ENCODE peak calls at places on chromosomes 12 and 14, in eight cellular contexts. One of them, this sample, is unnamed.
A peak's percentile ranks its signal among the peaks of the same experiment; 100 is the strongest.

GRCh38 chr14:90809530-90810312 is 6.5 kb downstream of the TTC7B start:
- DNase-seq in SJSA1: no peak
- DNase-seq in ovary: no peak
- DNase-seq in thyroid gland: no peak
- DNase-seq in MM.1S: no peak
- DNase-seq in NT2/D1: no peak
- DNase-seq in brain microvascular endothelial cell: no peak
- DNase-seq in naive thymus-derived CD4-positive, alpha-beta T cell: no peak
- DNase-seq in this sample: no peak

GRCh38 chr14:83860757-83861156 is 1669.2 kb upstream of the FLRT2 start:
- DNase-seq in SJSA1: no peak
- DNase-seq in ovary: no peak
- DNase-seq in thyroid gland: no peak
- DNase-seq in MM.1S: no peak
- DNase-seq in NT2/D1: no peak
- DNase-seq in brain microvascular endothelial cell: no peak
- DNase-seq in naive thymus-derived CD4-positive, alpha-beta T cell: no peak
- DNase-seq in this sample: peak; percentile 16

GRCh38 chr14:57492859-57493258 is 798 bp downstream of the CCDC198 start:
- DNase-seq in SJSA1: no peak
- DNase-seq in ovary: no peak
- DNase-seq in thyroid gland: no peak
- DNase-seq in MM.1S: no peak
- DNase-seq in NT2/D1: no peak
- DNase-seq in brain microvascular endothelial cell: peak; percentile 7
- DNase-seq in naive thymus-derived CD4-positive, alpha-beta T cell: no peak
- DNase-seq in this sample: peak; percentile 54

GRCh38 chr12:120944645-120945217 is 33.6 kb upstream of the HNF1A start:
- DNase-seq in SJSA1: peak; percentile 37
- DNase-seq in ovary: peak; percentile 21
- DNase-seq in thyroid gland: peak; percentile 52
- DNase-seq in MM.1S: peak; percentile 7
- DNase-seq in NT2/D1: peak; percentile 59
- DNase-seq in brain microvascular endothelial cell: peak; percentile 31
- DNase-seq in naive thymus-derived CD4-positive, alpha-beta T cell: peak; percentile 34
- DNase-seq in this sample: peak; percentile 35

GRCh38 chr12:117680311-117680710 is 288.5 kb downstream of the KSR2 start:
- DNase-seq in SJSA1: peak; percentile 20
- DNase-seq in ovary: no peak
- DNase-seq in thyroid gland: no peak
- DNase-seq in MM.1S: no peak
- DNase-seq in NT2/D1: no peak
- DNase-seq in brain microvascular endothelial cell: no peak
- DNase-seq in naive thymus-derived CD4-positive, alpha-beta T cell: no peak
- DNase-seq in this sample: no peak

GRCh38 chr14:70096866-70097265 is 91.9 kb downstream of the SLC8A3 start:
- DNase-seq in SJSA1: no peak
- DNase-seq in ovary: no peak
- DNase-seq in thyroid gland: no peak
- DNase-seq in MM.1S: no peak
- DNase-seq in NT2/D1: no peak
- DNase-seq in brain microvascular endothelial cell: peak; percentile 22
- DNase-seq in naive thymus-derived CD4-positive, alpha-beta T cell: no peak
- DNase-seq in this sample: peak; percentile 22

GRCh38 chr12:80778005-80778541 is 61.4 kb downstream of the MYF5 start:
- DNase-seq in SJSA1: peak; percentile 58
- DNase-seq in ovary: no peak
- DNase-seq in thyroid gland: peak; percentile 84
- DNase-seq in MM.1S: peak; percentile 31
- DNase-seq in NT2/D1: no peak
- DNase-seq in brain microvascular endothelial cell: peak; percentile 93
- DNase-seq in naive thymus-derived CD4-positive, alpha-beta T cell: no peak
- DNase-seq in this sample: peak; percentile 99

GRCh38 chr14:76958975-76959710 is 69.4 kb downstream of the IRF2BPL start:
- DNase-seq in SJSA1: peak; percentile 74
- DNase-seq in ovary: no peak
- DNase-seq in thyroid gland: peak; percentile 42
- DNase-seq in MM.1S: no peak
- DNase-seq in NT2/D1: no peak
- DNase-seq in brain microvascular endothelial cell: peak; percentile 52
- DNase-seq in naive thymus-derived CD4-positive, alpha-beta T cell: no peak
- DNase-seq in this sample: peak; percentile 93

GRCh38 chr14:93728651-93729016 is 59.7 kb downstream of the PRIMA1 start:
- DNase-seq in SJSA1: no peak
- DNase-seq in ovary: no peak
- DNase-seq in thyroid gland: no peak
- DNase-seq in MM.1S: no peak
- DNase-seq in NT2/D1: no peak
- DNase-seq in brain microvascular endothelial cell: no peak
- DNase-seq in naive thymus-derived CD4-positive, alpha-beta T cell: no peak
- DNase-seq in this sample: no peak

GRCh38 chr12:84891106-84891838 is 21.3 kb downstream of the SLC6A15 start:
- DNase-seq in SJSA1: no peak
- DNase-seq in ovary: no peak
- DNase-seq in thyroid gland: no peak
- DNase-seq in MM.1S: no peak
- DNase-seq in NT2/D1: no peak
- DNase-seq in brain microvascular endothelial cell: peak; percentile 30
- DNase-seq in naive thymus-derived CD4-positive, alpha-beta T cell: no peak
- DNase-seq in this sample: no peak

GRCh38 chr12:15853877-15854276 is 28.3 kb upstream of the STRAP start:
- DNase-seq in SJSA1: no peak
- DNase-seq in ovary: no peak
- DNase-seq in thyroid gland: no peak
- DNase-seq in MM.1S: no peak
- DNase-seq in NT2/D1: no peak
- DNase-seq in brain microvascular endothelial cell: no peak
- DNase-seq in naive thymus-derived CD4-positive, alpha-beta T cell: no peak
- DNase-seq in this sample: peak; percentile 24

GRCh38 chr12:15858348-15858747 is 23.8 kb upstream of the STRAP start:
- DNase-seq in SJSA1: no peak
- DNase-seq in ovary: no peak
- DNase-seq in thyroid gland: no peak
- DNase-seq in MM.1S: no peak
- DNase-seq in NT2/D1: no peak
- DNase-seq in brain microvascular endothelial cell: no peak
- DNase-seq in naive thymus-derived CD4-positive, alpha-beta T cell: no peak
- DNase-seq in this sample: no peak

GRCh38 chr12:15854916-15855315 is 27.3 kb upstream of the STRAP start:
- DNase-seq in SJSA1: no peak
- DNase-seq in ovary: no peak
- DNase-seq in thyroid gland: no peak
- DNase-seq in MM.1S: no peak
- DNase-seq in NT2/D1: no peak
- DNase-seq in brain microvascular endothelial cell: no peak
- DNase-seq in naive thymus-derived CD4-positive, alpha-beta T cell: no peak
- DNase-seq in this sample: no peak

GRCh38 chr12:15856097-15856982 is 25.8 kb upstream of the STRAP start:
- DNase-seq in SJSA1: peak; percentile 49
- DNase-seq in ovary: no peak
- DNase-seq in thyroid gland: peak; percentile 30
- DNase-seq in MM.1S: peak; percentile 62
- DNase-seq in NT2/D1: peak; percentile 72
- DNase-seq in brain microvascular endothelial cell: peak; percentile 79
- DNase-seq in naive thymus-derived CD4-positive, alpha-beta T cell: peak; percentile 45
- DNase-seq in this sample: peak; percentile 71

GRCh38 chr12:15855646-15856045 is 26.5 kb upstream of the STRAP start:
- DNase-seq in SJSA1: peak; percentile 50
- DNase-seq in ovary: no peak
- DNase-seq in thyroid gland: no peak
- DNase-seq in MM.1S: no peak
- DNase-seq in NT2/D1: no peak
- DNase-seq in brain microvascular endothelial cell: no peak
- DNase-seq in naive thymus-derived CD4-positive, alpha-beta T cell: no peak
- DNase-seq in this sample: peak; percentile 17
- H3K4me3 ChIP-seq in SJSA1: no peak overlapping the region
- H3K4me3 ChIP-seq in ovary: no peak overlapping the region
- H3K4me3 ChIP-seq in thyroid gland: no peak overlapping the region
- H3K4me3 ChIP-seq in MM.1S: no peak overlapping the region
- H3K4me3 ChIP-seq in NT2/D1: no peak overlapping the region
- H3K4me3 ChIP-seq in brain microvascular endothelial cell: no peak overlapping the region
- H3K4me3 ChIP-seq in naive thymus-derived CD4-positive, alpha-beta T cell: no peak overlapping the region
- H3K4me3 ChIP-seq in this sample: no peak overlapping the region

GRCh38 chr12:109714913-109715244 is 1.3 kb downstream of the FAM222A start:
- DNase-seq in SJSA1: no peak
- DNase-seq in ovary: no peak
- DNase-seq in thyroid gland: no peak
- DNase-seq in MM.1S: no peak
- DNase-seq in NT2/D1: no peak
- DNase-seq in brain microvascular endothelial cell: no peak
- DNase-seq in naive thymus-derived CD4-positive, alpha-beta T cell: no peak
- DNase-seq in this sample: no peak
- H3K27me3 ChIP-seq in SJSA1: no peaks in the 10 kb centered on the region
- H3K27me3 ChIP-seq in ovary: no peaks in the 10 kb centered on the region
- H3K27me3 ChIP-seq in thyroid gland: no peaks in the 10 kb centered on the region
- H3K27me3 ChIP-seq in MM.1S: no peaks in the 10 kb centered on the region
- H3K27me3 ChIP-seq in NT2/D1: peaks cover 5% of the 10 kb centered on the region
- H3K27me3 ChIP-seq in brain microvascular endothelial cell: peaks cover 47% of the 10 kb centered on the region
- H3K27me3 ChIP-seq in naive thymus-derived CD4-positive, alpha-beta T cell: no peaks in the 10 kb centered on the region
- H3K27me3 ChIP-seq in this sample: peaks cover 20% of the 10 kb centered on the region

GRCh38 chr12:100133200-100133599 is 9.5 kb downstream of the BLTP3B start:
- DNase-seq in SJSA1: no peak
- DNase-seq in ovary: no peak
- DNase-seq in thyroid gland: no peak
- DNase-seq in MM.1S: no peak
- DNase-seq in NT2/D1: no peak
- DNase-seq in brain microvascular endothelial cell: no peak
- DNase-seq in naive thymus-derived CD4-positive, alpha-beta T cell: no peak
- DNase-seq in this sample: no peak

GRCh38 chr12:100123316-100124095 is 19.2 kb downstream of the BLTP3B start:
- DNase-seq in SJSA1: no peak
- DNase-seq in ovary: no peak
- DNase-seq in thyroid gland: no peak
- DNase-seq in MM.1S: no peak
- DNase-seq in NT2/D1: no peak
- DNase-seq in brain microvascular endothelial cell: no peak
- DNase-seq in naive thymus-derived CD4-positive, alpha-beta T cell: no peak
- DNase-seq in this sample: no peak

GRCh38 chr12:100127766-100128508 is 14.7 kb downstream of the BLTP3B start:
- DNase-seq in SJSA1: no peak
- DNase-seq in ovary: no peak
- DNase-seq in thyroid gland: no peak
- DNase-seq in MM.1S: no peak
- DNase-seq in NT2/D1: no peak
- DNase-seq in brain microvascular endothelial cell: no peak
- DNase-seq in naive thymus-derived CD4-positive, alpha-beta T cell: no peak
- DNase-seq in this sample: peak; percentile 80

DNA sequence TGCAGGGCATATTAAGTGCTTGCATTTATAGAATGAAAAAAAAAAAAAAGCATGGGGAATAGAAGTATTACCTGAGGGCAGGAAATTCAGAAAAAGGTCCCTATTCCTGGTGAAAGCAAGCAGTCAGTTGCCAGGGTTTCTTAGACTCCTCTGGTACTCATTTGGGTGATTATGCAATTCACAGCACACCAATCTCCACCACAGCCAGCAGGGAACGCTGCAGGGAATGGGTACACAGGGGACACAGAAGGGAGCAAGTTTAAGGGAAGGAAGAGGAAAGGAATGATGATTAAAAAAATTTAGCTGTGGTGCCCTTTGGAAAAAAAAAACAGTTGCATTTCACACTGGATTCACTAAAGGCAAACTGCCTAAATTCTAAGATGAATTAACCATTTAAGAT is 14.2 kb downstream of the BLTP3B start:
- DNase-seq in SJSA1: no peak
- DNase-seq in ovary: no peak
- DNase-seq in thyroid gland: peak; percentile 51
- DNase-seq in MM.1S: no peak
- DNase-seq in NT2/D1: no peak
- DNase-seq in brain microvascular endothelial cell: no peak
- DNase-seq in naive thymus-derived CD4-positive, alpha-beta T cell: no peak
- DNase-seq in this sample: peak; percentile 72
- H3K4me3 ChIP-seq in SJSA1: no peak overlapping the region
- H3K4me3 ChIP-seq in ovary: no peak overlapping the region
- H3K4me3 ChIP-seq in thyroid gland: no peak overlapping the region
- H3K4me3 ChIP-seq in MM.1S: no peak overlapping the region
- H3K4me3 ChIP-seq in NT2/D1: no peak overlapping the region
- H3K4me3 ChIP-seq in brain microvascular endothelial cell: no peak overlapping the region
- H3K4me3 ChIP-seq in naive thymus-derived CD4-positive, alpha-beta T cell: no peak overlapping the region
- H3K4me3 ChIP-seq in this sample: no peak overlapping the region

GRCh38 chr12:52254180-52254964 is 20.1 kb upstream of the KRT86 start:
- DNase-seq in SJSA1: no peak
- DNase-seq in ovary: no peak
- DNase-seq in thyroid gland: no peak
- DNase-seq in MM.1S: no peak
- DNase-seq in NT2/D1: no peak
- DNase-seq in brain microvascular endothelial cell: no peak
- DNase-seq in naive thymus-derived CD4-positive, alpha-beta T cell: no peak
- DNase-seq in this sample: no peak

GRCh38 chr12:52251367-52252055 is 18.5 kb downstream of the KRT7 start:
- DNase-seq in SJSA1: no peak
- DNase-seq in ovary: no peak
- DNase-seq in thyroid gland: no peak
- DNase-seq in MM.1S: no peak
- DNase-seq in NT2/D1: no peak
- DNase-seq in brain microvascular endothelial cell: no peak
- DNase-seq in naive thymus-derived CD4-positive, alpha-beta T cell: no peak
- DNase-seq in this sample: no peak

GRCh38 chr12:52252728-52253328 is 19.8 kb downstream of the KRT7 start:
- DNase-seq in SJSA1: no peak
- DNase-seq in ovary: no peak
- DNase-seq in thyroid gland: no peak
- DNase-seq in MM.1S: no peak
- DNase-seq in NT2/D1: no peak
- DNase-seq in brain microvascular endothelial cell: no peak
- DNase-seq in naive thymus-derived CD4-positive, alpha-beta T cell: no peak
- DNase-seq in this sample: no peak

GRCh38 chr12:52254965-52255751 is 19.3 kb upstream of the KRT86 start:
- DNase-seq in SJSA1: no peak
- DNase-seq in ovary: no peak
- DNase-seq in thyroid gland: no peak
- DNase-seq in MM.1S: no peak
- DNase-seq in NT2/D1: no peak
- DNase-seq in brain microvascular endothelial cell: no peak
- DNase-seq in naive thymus-derived CD4-positive, alpha-beta T cell: no peak
- DNase-seq in this sample: no peak

DNA sequence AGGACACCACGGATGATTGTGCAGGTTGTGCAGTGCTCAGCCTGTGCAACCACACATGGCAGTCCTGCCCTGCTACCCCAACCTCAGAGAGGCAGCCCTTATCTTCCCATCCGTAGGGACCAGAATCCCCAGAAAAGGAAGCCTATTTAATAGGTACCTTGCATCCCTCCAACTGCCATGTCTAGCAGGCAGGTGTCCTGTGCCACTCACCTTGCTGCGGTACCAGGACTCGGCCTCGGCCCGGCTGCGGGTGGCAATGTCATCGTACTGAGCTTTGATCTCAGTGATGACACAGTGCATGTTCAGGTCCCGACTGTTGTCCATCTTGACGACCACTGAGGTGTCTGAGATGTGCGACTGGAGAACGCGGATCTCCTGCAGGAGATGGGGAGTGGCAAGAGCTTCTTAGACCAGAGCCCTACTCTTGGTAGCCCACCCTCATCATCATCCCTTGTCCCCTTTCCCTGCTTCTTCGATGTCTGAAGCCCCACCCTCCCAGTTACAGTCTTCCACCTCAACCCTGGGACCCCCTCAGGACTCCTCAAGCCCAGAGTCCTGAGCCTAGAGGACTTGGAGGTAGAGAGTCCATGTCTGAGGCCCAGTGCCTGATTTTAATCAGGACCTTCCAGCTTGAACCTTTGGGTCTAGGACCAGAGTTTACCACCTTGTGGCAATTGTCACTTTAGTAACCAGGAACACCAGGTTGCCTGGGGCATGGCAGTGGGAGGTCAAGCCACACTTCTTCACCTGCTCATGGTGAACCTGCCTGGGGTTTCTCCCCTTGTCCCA is 20.5 kb downstream of the KRT7 start:
- DNase-seq in SJSA1: no peak
- DNase-seq in ovary: no peak
- DNase-seq in thyroid gland: no peak
- DNase-seq in MM.1S: no peak
- DNase-seq in NT2/D1: no peak
- DNase-seq in brain microvascular endothelial cell: no peak
- DNase-seq in naive thymus-derived CD4-positive, alpha-beta T cell: no peak
- DNase-seq in this sample: no peak
- H3K27me3 ChIP-seq in SJSA1: no peaks in the 10 kb centered on the region
- H3K27me3 ChIP-seq in ovary: no peaks in the 10 kb centered on the region
- H3K27me3 ChIP-seq in thyroid gland: no peaks in the 10 kb centered on the region
- H3K27me3 ChIP-seq in MM.1S: peaks cover 29% of the 10 kb centered on the region
- H3K27me3 ChIP-seq in NT2/D1: no peaks in the 10 kb centered on the region
- H3K27me3 ChIP-seq in brain microvascular endothelial cell: peaks cover 7% of the 10 kb centered on the region
- H3K27me3 ChIP-seq in naive thymus-derived CD4-positive, alpha-beta T cell: no peaks in the 10 kb centered on the region
- H3K27me3 ChIP-seq in this sample: peaks cover 2% of the 10 kb centered on the region